ENCODE peak calls at places on chromosome 5, in ten cellular contexts. One of them, this sample, is unnamed.

GRCh38 chr5:34552129-34552528 is 104.0 kb upstream of the RAI14 start:
- DNase-seq in nephron progenitor cell: no peak
- DNase-seq in HFFc6: no peak
- DNase-seq in A549: no peak
- DNase-seq in H1: no peak
- DNase-seq in testis: no peak
- DNase-seq in cardiac muscle cell: no peak
- DNase-seq in kidney epithelial cell: no peak
- DNase-seq in CD4-positive, alpha-beta T cell: no peak
- DNase-seq in GM12865: no peak
- DNase-seq in this sample: no peak

GRCh38 chr5:179239256-179240135 is 105.8 kb downstream of the ADAMTS2 start:
- DNase-seq in nephron progenitor cell: no peak
- DNase-seq in HFFc6: no peak
- DNase-seq in A549: no peak
- DNase-seq in H1: no peak
- DNase-seq in testis: no peak
- DNase-seq in cardiac muscle cell: no peak
- DNase-seq in kidney epithelial cell: no peak
- DNase-seq in CD4-positive, alpha-beta T cell: no peak
- DNase-seq in GM12865: no peak
- DNase-seq in this sample: no peak

GRCh38 chr5:175133185-175133584 is 310.8 kb downstream of the DRD1 start:
- DNase-seq in nephron progenitor cell: no peak
- DNase-seq in HFFc6: no peak
- DNase-seq in A549: peak
- DNase-seq in H1: no peak
- DNase-seq in testis: no peak
- DNase-seq in cardiac muscle cell: peak
- DNase-seq in kidney epithelial cell: no peak
- DNase-seq in CD4-positive, alpha-beta T cell: no peak
- DNase-seq in GM12865: no peak
- DNase-seq in this sample: no peak

GRCh38 chr5:36060516-36060885 is 6.2 kb downstream of the UGT3A2 start:
- DNase-seq in nephron progenitor cell: no peak
- DNase-seq in HFFc6: peak
- DNase-seq in A549: peak
- DNase-seq in H1: no peak
- DNase-seq in testis: no peak
- DNase-seq in cardiac muscle cell: no peak
- DNase-seq in kidney epithelial cell: no peak
- DNase-seq in CD4-positive, alpha-beta T cell: no peak
- DNase-seq in GM12865: peak
- DNase-seq in this sample: no peak

GRCh38 chr5:208449-209114 is 9.4 kb downstream of the CCDC127 start:
- DNase-seq in nephron progenitor cell: no peak
- DNase-seq in HFFc6: no peak
- DNase-seq in A549: no peak
- DNase-seq in H1: no peak
- DNase-seq in testis: no peak
- DNase-seq in cardiac muscle cell: no peak
- DNase-seq in kidney epithelial cell: no peak
- DNase-seq in CD4-positive, alpha-beta T cell: no peak
- DNase-seq in GM12865: no peak
- DNase-seq in this sample: no peak

GRCh38 chr5:172410839-172411238 is 43.5 kb downstream of the SH3PXD2B start:
- DNase-seq in nephron progenitor cell: no peak
- DNase-seq in HFFc6: peak
- DNase-seq in A549: no peak
- DNase-seq in H1: no peak
- DNase-seq in testis: no peak
- DNase-seq in cardiac muscle cell: no peak
- DNase-seq in kidney epithelial cell: no peak
- DNase-seq in CD4-positive, alpha-beta T cell: no peak
- DNase-seq in GM12865: no peak
- DNase-seq in this sample: no peak

GRCh38 chr5:175823731-175824525 is 47.5 kb upstream of the CPLX2 start:
- DNase-seq in nephron progenitor cell: peak
- DNase-seq in HFFc6: no peak
- DNase-seq in A549: no peak
- DNase-seq in H1: no peak
- DNase-seq in testis: peak
- DNase-seq in cardiac muscle cell: peak
- DNase-seq in kidney epithelial cell: no peak
- DNase-seq in CD4-positive, alpha-beta T cell: no peak
- DNase-seq in GM12865: no peak
- DNase-seq in this sample: no peak

GRCh38 chr5:76999451-76999850 is 30.8 kb upstream of the AGGF1 start:
- DNase-seq in nephron progenitor cell: no peak
- DNase-seq in HFFc6: peak
- DNase-seq in A549: peak
- DNase-seq in H1: no peak
- DNase-seq in testis: no peak
- DNase-seq in cardiac muscle cell: no peak
- DNase-seq in kidney epithelial cell: peak
- DNase-seq in CD4-positive, alpha-beta T cell: no peak
- DNase-seq in GM12865: no peak
- DNase-seq in this sample: no peak

GRCh38 chr5:14760548-14761002 is 96.1 kb downstream of the OTULIN start:
- DNase-seq in nephron progenitor cell: no peak
- DNase-seq in HFFc6: no peak
- DNase-seq in A549: no peak
- DNase-seq in H1: no peak
- DNase-seq in testis: no peak
- DNase-seq in cardiac muscle cell: no peak
- DNase-seq in kidney epithelial cell: no peak
- DNase-seq in CD4-positive, alpha-beta T cell: no peak
- DNase-seq in GM12865: no peak
- DNase-seq in this sample: no peak

GRCh38 chr5:63916786-63917185 is 45.5 kb downstream of the HTR1A start:
- DNase-seq in nephron progenitor cell: no peak
- DNase-seq in HFFc6: no peak
- DNase-seq in A549: no peak
- DNase-seq in H1: no peak
- DNase-seq in testis: no peak
- DNase-seq in cardiac muscle cell: no peak
- DNase-seq in kidney epithelial cell: no peak
- DNase-seq in CD4-positive, alpha-beta T cell: no peak
- DNase-seq in GM12865: no peak
- DNase-seq in this sample: no peak

GRCh38 chr5:158940977-158941376 is 158.7 kb downstream of the EBF1 start:
- DNase-seq in nephron progenitor cell: no peak
- DNase-seq in HFFc6: no peak
- DNase-seq in A549: no peak
- DNase-seq in H1: no peak
- DNase-seq in testis: no peak
- DNase-seq in cardiac muscle cell: no peak
- DNase-seq in kidney epithelial cell: no peak
- DNase-seq in CD4-positive, alpha-beta T cell: no peak
- DNase-seq in GM12865: no peak
- DNase-seq in this sample: no peak

GRCh38 chr5:158942217-158942616 is 157.5 kb downstream of the EBF1 start:
- DNase-seq in nephron progenitor cell: no peak
- DNase-seq in HFFc6: no peak
- DNase-seq in A549: no peak
- DNase-seq in H1: no peak
- DNase-seq in testis: no peak
- DNase-seq in cardiac muscle cell: no peak
- DNase-seq in kidney epithelial cell: no peak
- DNase-seq in CD4-positive, alpha-beta T cell: no peak
- DNase-seq in GM12865: no peak
- DNase-seq in this sample: no peak

GRCh38 chr5:158943057-158943456 is 156.7 kb downstream of the EBF1 start:
- DNase-seq in nephron progenitor cell: no peak
- DNase-seq in HFFc6: peak
- DNase-seq in A549: peak
- DNase-seq in H1: no peak
- DNase-seq in testis: no peak
- DNase-seq in cardiac muscle cell: no peak
- DNase-seq in kidney epithelial cell: peak
- DNase-seq in CD4-positive, alpha-beta T cell: no peak
- DNase-seq in GM12865: peak
- DNase-seq in this sample: no peak

GRCh38 chr5:158947831-158948230 is 151.9 kb downstream of the EBF1 start:
- DNase-seq in nephron progenitor cell: no peak
- DNase-seq in HFFc6: no peak
- DNase-seq in A549: no peak
- DNase-seq in H1: no peak
- DNase-seq in testis: no peak
- DNase-seq in cardiac muscle cell: no peak
- DNase-seq in kidney epithelial cell: no peak
- DNase-seq in CD4-positive, alpha-beta T cell: no peak
- DNase-seq in GM12865: no peak
- DNase-seq in this sample: no peak

GRCh38 chr5:158943569-158943968 is 156.1 kb downstream of the EBF1 start:
- DNase-seq in nephron progenitor cell: no peak
- DNase-seq in HFFc6: no peak
- DNase-seq in A549: no peak
- DNase-seq in H1: no peak
- DNase-seq in testis: no peak
- DNase-seq in cardiac muscle cell: no peak
- DNase-seq in kidney epithelial cell: no peak
- DNase-seq in CD4-positive, alpha-beta T cell: no peak
- DNase-seq in GM12865: no peak
- DNase-seq in this sample: no peak
- TF ChIP-seq CTCF in nephron progenitor cell: no peak
- TF ChIP-seq CTCF in HFFc6: no peak
- TF ChIP-seq CTCF in A549: no peak
- TF ChIP-seq CTCF in H1: peak
- TF ChIP-seq CTCF in testis: no peak
- TF ChIP-seq CTCF in cardiac muscle cell: no peak
- TF ChIP-seq CTCF in kidney epithelial cell: no peak
- TF ChIP-seq CTCF in CD4-positive, alpha-beta T cell: no peak
- TF ChIP-seq CTCF in GM12865: no peak
- TF ChIP-seq CTCF in this sample: no peak

GRCh38 chr5:31516802-31517201 is 15.1 kb downstream of the DROSHA start:
- DNase-seq in nephron progenitor cell: no peak
- DNase-seq in HFFc6: no peak
- DNase-seq in A549: no peak
- DNase-seq in H1: no peak
- DNase-seq in testis: no peak
- DNase-seq in cardiac muscle cell: no peak
- DNase-seq in kidney epithelial cell: no peak
- DNase-seq in CD4-positive, alpha-beta T cell: no peak
- DNase-seq in GM12865: no peak
- DNase-seq in this sample: no peak

DNA sequence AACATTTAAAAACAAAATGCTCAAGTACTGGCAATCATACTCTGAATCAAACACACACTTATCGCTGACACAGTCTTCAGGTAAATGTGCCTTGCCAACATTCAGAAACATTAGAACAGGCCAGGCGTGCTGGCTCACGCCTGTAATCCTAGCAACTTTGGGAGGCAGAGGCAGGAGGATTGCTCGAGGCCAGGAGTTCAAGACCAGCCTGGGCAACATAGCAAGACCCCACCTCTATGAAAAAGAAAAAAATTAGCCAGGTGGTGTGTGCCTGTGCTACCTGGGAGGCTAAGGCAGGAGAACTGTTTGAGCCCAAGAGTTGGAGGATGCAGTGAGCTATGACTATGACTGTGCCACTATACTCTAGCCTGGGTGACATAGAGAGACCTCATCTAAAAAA is 20.6 kb downstream of the DROSHA start:
- DNase-seq in nephron progenitor cell: no peak
- DNase-seq in HFFc6: no peak
- DNase-seq in A549: no peak
- DNase-seq in H1: no peak
- DNase-seq in testis: no peak
- DNase-seq in cardiac muscle cell: no peak
- DNase-seq in kidney epithelial cell: no peak
- DNase-seq in CD4-positive, alpha-beta T cell: no peak
- DNase-seq in GM12865: no peak
- DNase-seq in this sample: no peak
- TF ChIP-seq CTCF in nephron progenitor cell: no peak
- TF ChIP-seq CTCF in HFFc6: no peak
- TF ChIP-seq CTCF in A549: no peak
- TF ChIP-seq CTCF in H1: no peak
- TF ChIP-seq CTCF in testis: no peak
- TF ChIP-seq CTCF in cardiac muscle cell: no peak
- TF ChIP-seq CTCF in kidney epithelial cell: no peak
- TF ChIP-seq CTCF in CD4-positive, alpha-beta T cell: no peak
- TF ChIP-seq CTCF in GM12865: no peak
- TF ChIP-seq CTCF in this sample: no peak

GRCh38 chr5:150672884-150673275 is 11.8 kb downstream of the MYOZ3 start:
- DNase-seq in nephron progenitor cell: no peak
- DNase-seq in HFFc6: no peak
- DNase-seq in A549: no peak
- DNase-seq in H1: no peak
- DNase-seq in testis: no peak
- DNase-seq in cardiac muscle cell: no peak
- DNase-seq in kidney epithelial cell: no peak
- DNase-seq in CD4-positive, alpha-beta T cell: no peak
- DNase-seq in GM12865: no peak
- DNase-seq in this sample: no peak
- TF ChIP-seq CTCF in nephron progenitor cell: no peak
- TF ChIP-seq CTCF in HFFc6: no peak
- TF ChIP-seq CTCF in A549: no peak
- TF ChIP-seq CTCF in H1: no peak
- TF ChIP-seq CTCF in testis: no peak
- TF ChIP-seq CTCF in cardiac muscle cell: no peak
- TF ChIP-seq CTCF in kidney epithelial cell: no peak
- TF ChIP-seq CTCF in CD4-positive, alpha-beta T cell: no peak
- TF ChIP-seq CTCF in GM12865: no peak
- TF ChIP-seq CTCF in this sample: no peak

GRCh38 chr5:180811623-180812119 is 9.1 kb upstream of the MGAT1 start:
- DNase-seq in nephron progenitor cell: no peak
- DNase-seq in HFFc6: no peak
- DNase-seq in A549: no peak
- DNase-seq in H1: no peak
- DNase-seq in testis: peak
- DNase-seq in cardiac muscle cell: no peak
- DNase-seq in kidney epithelial cell: no peak
- DNase-seq in CD4-positive, alpha-beta T cell: no peak
- DNase-seq in GM12865: no peak
- DNase-seq in this sample: no peak

GRCh38 chr5:180815241-180816031 is 12.8 kb upstream of the MGAT1 start:
- DNase-seq in nephron progenitor cell: no peak
- DNase-seq in HFFc6: no peak
- DNase-seq in A549: no peak
- DNase-seq in H1: no peak
- DNase-seq in testis: no peak
- DNase-seq in cardiac muscle cell: no peak
- DNase-seq in kidney epithelial cell: no peak
- DNase-seq in CD4-positive, alpha-beta T cell: no peak
- DNase-seq in GM12865: no peak
- DNase-seq in this sample: no peak

GRCh38 chr5:180810210-180811011 is 7.8 kb upstream of the MGAT1 start:
- DNase-seq in nephron progenitor cell: peak
- DNase-seq in HFFc6: peak
- DNase-seq in A549: peak
- DNase-seq in H1: peak
- DNase-seq in testis: peak
- DNase-seq in cardiac muscle cell: peak
- DNase-seq in kidney epithelial cell: no peak
- DNase-seq in CD4-positive, alpha-beta T cell: peak
- DNase-seq in GM12865: peak
- DNase-seq in this sample: peak

GRCh38 chr5:180811012-180811622 is 8.5 kb upstream of the MGAT1 start:
- DNase-seq in nephron progenitor cell: no peak
- DNase-seq in HFFc6: no peak
- DNase-seq in A549: no peak
- DNase-seq in H1: no peak
- DNase-seq in testis: peak
- DNase-seq in cardiac muscle cell: no peak
- DNase-seq in kidney epithelial cell: no peak
- DNase-seq in CD4-positive, alpha-beta T cell: no peak
- DNase-seq in GM12865: no peak
- DNase-seq in this sample: no peak

GRCh38 chr5:180813418-180813817 is 10.8 kb upstream of the MGAT1 start:
- DNase-seq in nephron progenitor cell: no peak
- DNase-seq in HFFc6: no peak
- DNase-seq in A549: peak
- DNase-seq in H1: no peak
- DNase-seq in testis: peak
- DNase-seq in cardiac muscle cell: no peak
- DNase-seq in kidney epithelial cell: no peak
- DNase-seq in CD4-positive, alpha-beta T cell: no peak
- DNase-seq in GM12865: no peak
- DNase-seq in this sample: no peak
- TF ChIP-seq CTCF in nephron progenitor cell: no peak
- TF ChIP-seq CTCF in HFFc6: peak
- TF ChIP-seq CTCF in A549: peak
- TF ChIP-seq CTCF in H1: no peak
- TF ChIP-seq CTCF in testis: no peak
- TF ChIP-seq CTCF in cardiac muscle cell: no peak
- TF ChIP-seq CTCF in kidney epithelial cell: peak
- TF ChIP-seq CTCF in CD4-positive, alpha-beta T cell: no peak
- TF ChIP-seq CTCF in GM12865: peak
- TF ChIP-seq CTCF in this sample: peak